ENCODE peak calls at places on chromosomes 13 and 19, in four cellular contexts. V, E, K and A are unnamed samples. For H3K9me3, the result is how much of the 10 kb centered on the place peaks cover.

GRCh38 chr13:74153316-74153715 is 19.1 kb upstream of the KLF12 start:
- DNase-seq in V (no peak), K (no peak), E (no peak), A (no peak)

GRCh38 chr13:80340643-80341097 is 256 bp downstream of the SPRY2 start:
- DNase-seq in E (peak), V (no peak), K (no peak), A (no peak)

GRCh38 chr13:104683789-104684188 is 1617.6 kb upstream of the SLC10A2 start:
- DNase-seq in E (no peak), V (no peak), K (no peak), A (no peak)

GRCh38 chr13:98791611-98792010 is 39.1 kb upstream of the SLC15A1 start:
- DNase-seq in K (no peak), V (no peak), E (no peak), A (no peak)

GRCh38 chr13:34025746-34026145 is 207.8 kb downstream of the RFC3 start:
- DNase-seq in E (peak), V (no peak), K (no peak), A (no peak)

GRCh38 chr13:24217601-24218281 is 57.2 kb downstream of the SPATA13 start:
- DNase-seq in V (no peak), E (peak), K (no peak), A (no peak)

GRCh38 chr13:38542601-38543000 is 144.3 kb upstream of the FREM2 start:
- DNase-seq in K (no peak), V (no peak), E (no peak), A (no peak)

GRCh38 chr19:1269478-1270167 is 491 bp downstream of the CIRBP start:
- DNase-seq in V (peak), K (peak), E (peak), A (peak)

GRCh38 chr13:75421133-75421532 is 60.8 kb downstream of the TBC1D4 start:
- DNase-seq in E (no peak), V (no peak), K (no peak), A (no peak)

GRCh38 chr19:40265763-40266099 is 19.4 kb downstream of the AKT2 start:
- DNase-seq in K (no peak), V (no peak), E (no peak), A (no peak)

GRCh38 chr13:110135977-110136597 is 170.9 kb downstream of the COL4A1 start:
- DNase-seq in V (no peak), E (no peak), K (no peak), A (no peak)

GRCh38 chr13:75826391-75826790 is 190.3 kb downstream of the LMO7 start:
- DNase-seq in V (no peak), K (no peak), E (no peak), A (no peak)

GRCh38 chr19:47418595-47419036 is 711 bp downstream of the MEIS3 start:
- DNase-seq in E (no peak), K (no peak), V (no peak), A (no peak)

GRCh38 chr13:96632536-96633320 is 361.5 kb downstream of the OXGR1 start:
- DNase-seq in V (no peak), K (no peak), E (peak), A (no peak)

GRCh38 chr19:47886010-47886559 is at the start of gene SULT2A1:
- DNase-seq in E (no peak), V (no peak), K (no peak), A (no peak)

DNA sequence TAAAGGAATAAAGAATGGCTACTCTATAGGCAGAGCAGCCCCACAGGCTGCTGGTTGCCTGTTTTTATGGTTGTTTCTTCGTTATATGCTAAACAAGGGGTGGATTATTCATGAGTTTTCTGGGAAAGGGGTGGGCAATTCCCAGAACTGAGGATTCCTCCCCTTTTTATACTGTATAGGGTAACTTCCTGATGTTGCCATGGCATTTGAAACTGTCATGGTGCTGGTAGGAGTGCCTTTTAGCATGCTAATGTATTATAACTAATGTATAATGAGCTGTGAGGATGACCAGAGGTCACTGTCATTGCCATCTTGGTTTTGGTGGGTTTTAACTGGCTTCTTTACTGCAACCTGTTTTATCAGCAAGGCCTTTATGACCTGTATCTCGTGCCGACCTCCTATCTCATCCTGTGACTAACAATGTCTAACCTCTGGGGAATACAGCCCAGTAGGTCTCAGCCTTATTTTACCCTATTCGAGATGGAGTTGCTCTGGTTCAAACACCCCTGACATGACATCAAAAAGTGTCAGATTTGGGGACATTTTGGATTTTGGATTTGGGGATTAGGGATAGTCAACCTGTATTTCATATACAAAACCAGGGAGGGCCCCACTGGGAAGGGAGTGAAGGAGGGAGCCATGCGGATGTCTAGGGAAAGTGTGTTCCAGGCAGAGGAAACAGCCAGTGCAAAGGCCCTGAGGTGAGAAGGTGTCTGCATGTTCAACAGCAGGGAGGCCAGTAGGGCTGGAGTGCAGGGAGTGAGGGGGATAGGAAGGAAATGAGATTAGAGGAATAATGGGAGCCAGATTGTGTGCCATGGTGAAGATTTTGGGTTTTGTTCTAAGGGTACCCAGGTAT is 10.9 kb downstream of the FXYD5 start:
- DNase-seq in E (no peak), K (no peak), V (no peak), A (no peak)
- H3K9me3 ChIP-seq in E (under half), K (under half), V (under half), A (under half)

GRCh38 chr19:31167695-31168094 is 181.5 kb downstream of the TSHZ3 start:
- DNase-seq in E (no peak), V (no peak), K (no peak), A (no peak)
- H3K9me3 ChIP-seq in E (under half), V (under half), K (under half), A (under half)

GRCh38 chr19:57637379-57637778 is 4.4 kb downstream of the ZNF211 start:
- DNase-seq in V (no peak), E (no peak), K (no peak), A (no peak)
- H3K9me3 ChIP-seq in V (under half), E (under half), K (half or more), A (under half)

GRCh38 chr13:47374741-47375140 is 477.9 kb upstream of the HTR2A start:
- DNase-seq in E (no peak), K (no peak), V (no peak), A (no peak)

DNA sequence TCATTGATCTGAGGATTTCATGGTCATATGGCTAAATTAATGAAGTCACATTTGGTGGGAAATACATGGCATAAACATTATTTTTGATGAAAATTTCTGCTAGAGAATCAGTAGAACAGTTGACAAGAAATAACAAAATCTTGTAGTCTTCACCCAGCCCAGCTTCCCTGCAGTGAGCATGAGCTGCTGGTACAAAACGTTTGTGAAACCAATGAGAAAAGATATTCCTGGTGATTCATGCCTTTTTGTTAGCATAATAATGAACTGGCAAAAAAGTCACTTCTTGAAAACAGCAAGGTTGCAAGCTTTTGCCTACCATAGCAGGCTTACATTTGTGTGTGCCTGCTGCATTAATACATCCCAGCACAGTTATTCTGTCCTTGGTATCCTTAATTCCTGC is 475.9 kb upstream of the HTR2A start:
- DNase-seq in V (no peak), K (no peak), E (no peak), A (no peak)
- H3K9me3 ChIP-seq in V (under half), K (under half), E (under half), A (under half)

DNA sequence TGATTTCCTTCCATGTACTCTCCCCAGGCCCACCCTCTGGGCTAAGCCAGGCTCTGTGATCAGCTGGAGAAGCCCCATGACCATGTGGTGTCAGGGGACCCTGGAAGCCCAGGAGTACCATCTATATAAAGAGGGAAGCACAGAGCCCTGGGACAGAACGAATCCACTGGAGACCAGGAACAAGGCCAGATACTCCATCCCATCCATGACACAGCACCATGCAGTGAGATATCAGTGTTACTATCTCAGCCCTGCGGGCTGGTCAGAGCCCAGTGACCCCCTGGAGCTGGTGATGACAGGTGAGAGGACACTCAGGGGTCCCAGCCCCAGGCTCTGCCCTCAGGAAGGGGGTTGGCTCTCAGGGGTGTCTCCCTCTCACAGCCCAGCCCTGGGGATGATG is 27.5 kb upstream of the KIR3DL3 start:
- DNase-seq in E (no peak), K (no peak), V (no peak), A (no peak)
- H3K9me3 ChIP-seq in E (under half), K (under half), V (under half), A (under half)

GRCh38 chr19:53576941-53577653 is 39.2 kb downstream of the ZNF331 start:
- DNase-seq in V (no peak), K (no peak), E (no peak), A (no peak)

GRCh38 chr19:53580871-53581835 is 43.2 kb downstream of the ZNF331 start:
- DNase-seq in V (no peak), E (no peak), K (no peak), A (no peak)

GRCh38 chr19:53579518-53579917 is 41.6 kb downstream of the ZNF331 start:
- DNase-seq in K (no peak), E (no peak), V (no peak), A (no peak)

GRCh38 chr19:53581871-53582279 is 43.9 kb downstream of the ZNF331 start:
- DNase-seq in V (no peak), K (no peak), E (no peak), A (no peak)

DNA sequence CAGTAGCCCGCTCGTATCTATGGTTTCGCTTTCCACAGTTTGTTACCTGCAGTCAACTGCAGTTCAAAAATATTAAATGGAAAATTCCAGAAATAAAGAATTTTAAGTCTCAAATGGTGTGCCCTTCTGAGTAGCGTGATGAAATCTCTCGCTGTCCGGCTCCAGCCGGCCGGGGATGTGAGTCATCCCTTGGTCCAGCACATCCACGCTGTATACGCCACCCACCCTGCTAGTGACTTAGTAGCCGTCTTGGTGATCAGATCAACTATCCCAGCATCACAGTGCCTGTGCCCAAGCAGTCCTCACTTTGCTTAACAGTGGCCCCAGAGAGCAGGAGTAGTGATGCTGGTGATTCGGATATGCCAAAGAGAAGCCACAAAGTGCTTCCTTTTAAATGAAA is 40.0 kb downstream of the ZNF331 start:
- DNase-seq in K (no peak), E (no peak), V (no peak), A (no peak)
- H3K9me3 ChIP-seq in K (under half), E (under half), V (under half), A (under half)

GRCh38 chr19:28063702-28064101 is 1149.2 kb downstream of the UQCRFS1 start:
- DNase-seq in V (no peak), K (no peak), E (no peak), A (no peak)
- H3K9me3 ChIP-seq in V (under half), K (under half), E (under half), A (under half)

GRCh38 chr19:15986694-15987093 is 37.9 kb downstream of the OR10H4 start:
- DNase-seq in E (no peak), V (no peak), K (no peak), A (no peak)

GRCh38 chr19:15991602-15992001 is 42.8 kb downstream of the OR10H4 start:
- DNase-seq in V (no peak), K (no peak), E (no peak), A (no peak)

GRCh38 chr19:15995536-15995935 is 46.7 kb downstream of the OR10H4 start:
- DNase-seq in K (peak), V (no peak), E (no peak), A (no peak)

GRCh38 chr19:15992014-15992413 is 43.2 kb downstream of the OR10H4 start:
- DNase-seq in E (no peak), K (no peak), V (no peak), A (no peak)

DNA sequence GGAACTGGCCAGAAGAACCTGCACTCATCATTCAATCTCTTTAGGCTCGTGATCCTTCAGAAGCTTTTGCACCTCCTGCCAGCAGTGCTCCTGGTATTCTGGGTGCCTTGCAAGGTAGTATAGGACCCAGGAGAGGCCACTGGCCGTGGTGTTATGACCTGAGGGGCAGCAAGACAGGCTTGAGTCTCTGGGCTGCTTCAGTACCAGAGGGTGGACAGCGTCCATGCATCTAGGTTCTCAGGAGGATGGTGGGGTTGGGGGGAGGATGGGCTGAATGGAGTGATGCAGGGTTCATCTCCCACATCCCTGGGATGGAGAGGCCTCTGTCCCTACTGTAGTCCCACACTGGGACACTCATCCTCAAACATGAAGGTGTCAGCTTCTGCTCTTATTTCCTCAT is 41.1 kb downstream of the OR10H4 start:
- DNase-seq in V (no peak), K (no peak), E (no peak), A (no peak)
- H3K9me3 ChIP-seq in V (under half), K (under half), E (under half), A (under half)

GRCh38 chr19:2856457-2857055 is 10.6 kb upstream of the ZNF556 start:
- DNase-seq in E (no peak), K (no peak), V (no peak), A (no peak)

GRCh38 chr19:2854849-2855248 is 12.3 kb upstream of the ZNF556 start:
- DNase-seq in V (no peak), E (no peak), K (no peak), A (no peak)

GRCh38 chr19:2853015-2853606 is 11.8 kb downstream of the ZNF555 start:
- DNase-seq in E (no peak), V (no peak), K (no peak), A (no peak)

GRCh38 chr19:2850256-2850925 is 9.1 kb downstream of the ZNF555 start:
- DNase-seq in K (no peak), V (no peak), E (no peak), A (no peak)

DNA sequence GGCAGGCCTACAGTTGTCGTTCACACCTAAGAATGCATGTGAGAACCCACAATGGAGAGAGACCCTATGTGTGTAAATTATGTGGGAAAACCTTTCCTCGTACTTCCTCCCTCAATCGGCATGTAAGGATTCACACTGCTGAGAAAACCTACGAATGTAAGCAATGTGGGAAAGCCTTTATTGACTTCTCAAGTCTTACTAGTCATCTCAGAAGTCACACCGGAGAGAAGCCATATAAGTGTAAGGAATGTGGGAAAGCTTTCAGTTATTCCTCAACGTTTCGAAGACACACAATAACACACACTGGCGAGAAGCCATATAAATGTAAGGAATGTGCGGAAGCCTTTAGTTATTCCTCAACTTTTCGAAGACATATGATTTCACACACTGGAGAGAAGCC is 11.3 kb downstream of the ZNF555 start:
- DNase-seq in K (no peak), V (no peak), E (no peak), A (no peak)
- H3K9me3 ChIP-seq in K (half or more), V (half or more), E (under half), A (under half)

DNA sequence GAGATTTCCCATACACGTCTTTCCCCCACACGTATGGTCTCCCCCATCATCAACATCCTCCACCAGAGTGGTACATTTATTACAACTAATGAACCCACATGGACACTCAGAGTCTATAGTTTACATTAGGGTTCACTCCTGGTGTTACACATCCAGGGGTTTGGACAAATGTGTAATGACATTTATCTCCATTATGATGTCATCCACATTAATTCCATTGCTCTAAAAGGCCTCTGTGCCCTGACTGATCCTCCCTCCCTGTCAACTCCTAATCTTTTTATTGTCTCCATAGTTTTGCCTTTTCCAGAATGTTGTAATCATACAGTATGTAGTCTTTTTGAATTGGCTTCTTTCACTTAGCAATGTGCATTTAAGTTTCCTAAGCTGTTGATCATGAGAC is 8.2 kb downstream of the ZNF383 start:
- DNase-seq in E (no peak), V (no peak), K (no peak), A (no peak)
- H3K9me3 ChIP-seq in E (under half), V (under half), K (under half), A (under half)